ENCODE peak calls at places on chromosomes 6 and 20, in nine cellular contexts. One of them, this sample, is unnamed.

GRCh38 chr6:3628143-3628840 is 123.2 kb downstream of the PXDC1 start:
- DNase-seq in ovary: no peak
- DNase-seq in AG04449: no peak
- DNase-seq in neural progenitor cell: no peak
- DNase-seq in GM10248: no peak
- DNase-seq in fibroblast of lung: no peak
- DNase-seq in neural crest cell: no peak
- DNase-seq in cardiac fibroblast: no peak
- DNase-seq in brain microvascular endothelial cell: no peak
- DNase-seq in this sample: no peak

GRCh38 chr6:50602191-50602810 is 111.0 kb upstream of the TFAP2D start:
- DNase-seq in ovary: no peak
- DNase-seq in AG04449: no peak
- DNase-seq in neural progenitor cell: peak
- DNase-seq in GM10248: peak
- DNase-seq in fibroblast of lung: peak
- DNase-seq in neural crest cell: no peak
- DNase-seq in cardiac fibroblast: peak
- DNase-seq in brain microvascular endothelial cell: peak
- DNase-seq in this sample: peak

GRCh38 chr6:157248264-157248663 is 75.1 kb downstream of the TMEM242 start:
- DNase-seq in ovary: no peak
- DNase-seq in AG04449: no peak
- DNase-seq in neural progenitor cell: no peak
- DNase-seq in GM10248: no peak
- DNase-seq in fibroblast of lung: no peak
- DNase-seq in neural crest cell: no peak
- DNase-seq in cardiac fibroblast: no peak
- DNase-seq in brain microvascular endothelial cell: no peak
- DNase-seq in this sample: no peak

GRCh38 chr6:122432816-122433215 is 33.4 kb downstream of the HSF2 start:
- DNase-seq in ovary: no peak
- DNase-seq in AG04449: peak
- DNase-seq in neural progenitor cell: no peak
- DNase-seq in GM10248: no peak
- DNase-seq in fibroblast of lung: no peak
- DNase-seq in neural crest cell: no peak
- DNase-seq in cardiac fibroblast: peak
- DNase-seq in brain microvascular endothelial cell: no peak
- DNase-seq in this sample: no peak

GRCh38 chr20:24989162-24989561 is 3.4 kb downstream of the APMAP start:
- DNase-seq in ovary: no peak
- DNase-seq in AG04449: no peak
- DNase-seq in neural progenitor cell: no peak
- DNase-seq in GM10248: no peak
- DNase-seq in fibroblast of lung: no peak
- DNase-seq in neural crest cell: no peak
- DNase-seq in cardiac fibroblast: no peak
- DNase-seq in brain microvascular endothelial cell: no peak
- DNase-seq in this sample: no peak

GRCh38 chr6:157381631-157382621 is 936 bp downstream of the ZDHHC14 start:
- DNase-seq in ovary: peak
- DNase-seq in AG04449: no peak
- DNase-seq in neural progenitor cell: peak
- DNase-seq in GM10248: peak
- DNase-seq in fibroblast of lung: peak
- DNase-seq in neural crest cell: peak
- DNase-seq in cardiac fibroblast: peak
- DNase-seq in brain microvascular endothelial cell: peak
- DNase-seq in this sample: peak

GRCh38 chr6:31356216-31356945 is 598 bp downstream of the HLA-B start:
- DNase-seq in ovary: peak
- DNase-seq in AG04449: no peak
- DNase-seq in neural progenitor cell: peak
- DNase-seq in GM10248: peak
- DNase-seq in fibroblast of lung: peak
- DNase-seq in neural crest cell: no peak
- DNase-seq in cardiac fibroblast: peak
- DNase-seq in brain microvascular endothelial cell: no peak
- DNase-seq in this sample: no peak

GRCh38 chr20:4017051-4017702 is 1.8 kb upstream of the RNF24 start:
- DNase-seq in ovary: no peak
- DNase-seq in AG04449: no peak
- DNase-seq in neural progenitor cell: no peak
- DNase-seq in GM10248: no peak
- DNase-seq in fibroblast of lung: no peak
- DNase-seq in neural crest cell: no peak
- DNase-seq in cardiac fibroblast: no peak
- DNase-seq in brain microvascular endothelial cell: no peak
- DNase-seq in this sample: no peak

GRCh38 chr6:36956111-36956820 is 1.7 kb downstream of the PI16 start:
- DNase-seq in ovary: no peak
- DNase-seq in AG04449: no peak
- DNase-seq in neural progenitor cell: no peak
- DNase-seq in GM10248: no peak
- DNase-seq in fibroblast of lung: no peak
- DNase-seq in neural crest cell: no peak
- DNase-seq in cardiac fibroblast: no peak
- DNase-seq in brain microvascular endothelial cell: no peak
- DNase-seq in this sample: peak

GRCh38 chr20:24418731-24419130 is 50.7 kb upstream of the SYNDIG1 start:
- DNase-seq in ovary: no peak
- DNase-seq in AG04449: no peak
- DNase-seq in neural progenitor cell: no peak
- DNase-seq in GM10248: no peak
- DNase-seq in fibroblast of lung: no peak
- DNase-seq in neural crest cell: no peak
- DNase-seq in cardiac fibroblast: no peak
- DNase-seq in brain microvascular endothelial cell: no peak
- DNase-seq in this sample: no peak

GRCh38 chr20:41179961-41180360 is 42.6 kb downstream of the PLCG1 start:
- DNase-seq in ovary: no peak
- DNase-seq in AG04449: no peak
- DNase-seq in neural progenitor cell: no peak
- DNase-seq in GM10248: no peak
- DNase-seq in fibroblast of lung: no peak
- DNase-seq in neural crest cell: no peak
- DNase-seq in cardiac fibroblast: no peak
- DNase-seq in brain microvascular endothelial cell: no peak
- DNase-seq in this sample: no peak

GRCh38 chr6:135535989-135536414 is 38.5 kb upstream of the AHI1 start:
- DNase-seq in ovary: no peak
- DNase-seq in AG04449: peak
- DNase-seq in neural progenitor cell: peak
- DNase-seq in GM10248: peak
- DNase-seq in fibroblast of lung: peak
- DNase-seq in neural crest cell: peak
- DNase-seq in cardiac fibroblast: peak
- DNase-seq in brain microvascular endothelial cell: peak
- DNase-seq in this sample: peak

GRCh38 chr6:35318200-35318844 is 20.7 kb downstream of the DEF6 start:
- DNase-seq in ovary: peak
- DNase-seq in AG04449: no peak
- DNase-seq in neural progenitor cell: peak
- DNase-seq in GM10248: no peak
- DNase-seq in fibroblast of lung: peak
- DNase-seq in neural crest cell: peak
- DNase-seq in cardiac fibroblast: peak
- DNase-seq in brain microvascular endothelial cell: peak
- DNase-seq in this sample: peak

GRCh38 chr6:138107752-138108592 is 753 bp upstream of the PERP start:
- DNase-seq in ovary: peak
- DNase-seq in AG04449: no peak
- DNase-seq in neural progenitor cell: peak
- DNase-seq in GM10248: peak
- DNase-seq in fibroblast of lung: no peak
- DNase-seq in neural crest cell: no peak
- DNase-seq in cardiac fibroblast: no peak
- DNase-seq in brain microvascular endothelial cell: no peak
- DNase-seq in this sample: no peak

GRCh38 chr6:21593927-21594421 is 423 bp downstream of the SOX4 start:
- DNase-seq in ovary: no peak
- DNase-seq in AG04449: no peak
- DNase-seq in neural progenitor cell: peak
- DNase-seq in GM10248: no peak
- DNase-seq in fibroblast of lung: peak
- DNase-seq in neural crest cell: peak
- DNase-seq in cardiac fibroblast: peak
- DNase-seq in brain microvascular endothelial cell: peak
- DNase-seq in this sample: peak

GRCh38 chr6:129655334-129655733 is 54.6 kb downstream of the ARHGAP18 start:
- DNase-seq in ovary: no peak
- DNase-seq in AG04449: no peak
- DNase-seq in neural progenitor cell: no peak
- DNase-seq in GM10248: no peak
- DNase-seq in fibroblast of lung: no peak
- DNase-seq in neural crest cell: no peak
- DNase-seq in cardiac fibroblast: no peak
- DNase-seq in brain microvascular endothelial cell: no peak
- DNase-seq in this sample: no peak

GRCh38 chr20:13936781-13937576 is 53.4 kb downstream of the SEL1L2 start:
- DNase-seq in ovary: no peak
- DNase-seq in AG04449: no peak
- DNase-seq in neural progenitor cell: no peak
- DNase-seq in GM10248: no peak
- DNase-seq in fibroblast of lung: no peak
- DNase-seq in neural crest cell: no peak
- DNase-seq in cardiac fibroblast: no peak
- DNase-seq in brain microvascular endothelial cell: no peak
- DNase-seq in this sample: no peak

GRCh38 chr6:163565140-163565539 is 150.6 kb downstream of the QKI start:
- DNase-seq in ovary: no peak
- DNase-seq in AG04449: no peak
- DNase-seq in neural progenitor cell: no peak
- DNase-seq in GM10248: no peak
- DNase-seq in fibroblast of lung: peak
- DNase-seq in neural crest cell: no peak
- DNase-seq in cardiac fibroblast: peak
- DNase-seq in brain microvascular endothelial cell: peak
- DNase-seq in this sample: no peak

GRCh38 chr6:144181639-144182038 is 31.3 kb downstream of the STX11 start:
- DNase-seq in ovary: no peak
- DNase-seq in AG04449: no peak
- DNase-seq in neural progenitor cell: no peak
- DNase-seq in GM10248: no peak
- DNase-seq in fibroblast of lung: no peak
- DNase-seq in neural crest cell: no peak
- DNase-seq in cardiac fibroblast: peak
- DNase-seq in brain microvascular endothelial cell: no peak
- DNase-seq in this sample: no peak
- TF ChIP-seq CTCF in ovary: no peak
- TF ChIP-seq CTCF in AG04449: no peak
- TF ChIP-seq CTCF in neural progenitor cell: no peak
- TF ChIP-seq CTCF in GM10248: no peak
- TF ChIP-seq CTCF in fibroblast of lung: no peak
- TF ChIP-seq CTCF in neural crest cell: no peak
- TF ChIP-seq CTCF in cardiac fibroblast: no peak
- TF ChIP-seq CTCF in brain microvascular endothelial cell: no peak
- TF ChIP-seq CTCF in this sample: no peak

GRCh38 chr20:33791959-33792597 is 19.1 kb upstream of the CHMP4B start:
- DNase-seq in ovary: peak
- DNase-seq in AG04449: no peak
- DNase-seq in neural progenitor cell: peak
- DNase-seq in GM10248: peak
- DNase-seq in fibroblast of lung: peak
- DNase-seq in neural crest cell: peak
- DNase-seq in cardiac fibroblast: peak
- DNase-seq in brain microvascular endothelial cell: peak
- DNase-seq in this sample: peak
- TF ChIP-seq CTCF in ovary: no peak
- TF ChIP-seq CTCF in AG04449: peak
- TF ChIP-seq CTCF in neural progenitor cell: peak
- TF ChIP-seq CTCF in GM10248: peak
- TF ChIP-seq CTCF in fibroblast of lung: peak
- TF ChIP-seq CTCF in neural crest cell: peak
- TF ChIP-seq CTCF in cardiac fibroblast: peak
- TF ChIP-seq CTCF in brain microvascular endothelial cell: peak
- TF ChIP-seq CTCF in this sample: peak

GRCh38 chr6:72977114-72977513 is 248.2 kb downstream of the KHDC1L start:
- DNase-seq in ovary: no peak
- DNase-seq in AG04449: no peak
- DNase-seq in neural progenitor cell: no peak
- DNase-seq in GM10248: peak
- DNase-seq in fibroblast of lung: no peak
- DNase-seq in neural crest cell: no peak
- DNase-seq in cardiac fibroblast: no peak
- DNase-seq in brain microvascular endothelial cell: no peak
- DNase-seq in this sample: no peak

GRCh38 chr6:72969666-72970065 is 255.6 kb downstream of the KHDC1L start:
- DNase-seq in ovary: no peak
- DNase-seq in AG04449: no peak
- DNase-seq in neural progenitor cell: no peak
- DNase-seq in GM10248: no peak
- DNase-seq in fibroblast of lung: no peak
- DNase-seq in neural crest cell: no peak
- DNase-seq in cardiac fibroblast: no peak
- DNase-seq in brain microvascular endothelial cell: no peak
- DNase-seq in this sample: no peak

GRCh38 chr6:72974276-72974675 is 251.0 kb downstream of the KHDC1L start:
- DNase-seq in ovary: no peak
- DNase-seq in AG04449: no peak
- DNase-seq in neural progenitor cell: no peak
- DNase-seq in GM10248: no peak
- DNase-seq in fibroblast of lung: no peak
- DNase-seq in neural crest cell: no peak
- DNase-seq in cardiac fibroblast: no peak
- DNase-seq in brain microvascular endothelial cell: no peak
- DNase-seq in this sample: no peak

GRCh38 chr6:72976389-72976900 is 248.9 kb downstream of the KHDC1L start:
- DNase-seq in ovary: no peak
- DNase-seq in AG04449: no peak
- DNase-seq in neural progenitor cell: no peak
- DNase-seq in GM10248: no peak
- DNase-seq in fibroblast of lung: no peak
- DNase-seq in neural crest cell: no peak
- DNase-seq in cardiac fibroblast: no peak
- DNase-seq in brain microvascular endothelial cell: no peak
- DNase-seq in this sample: no peak

DNA sequence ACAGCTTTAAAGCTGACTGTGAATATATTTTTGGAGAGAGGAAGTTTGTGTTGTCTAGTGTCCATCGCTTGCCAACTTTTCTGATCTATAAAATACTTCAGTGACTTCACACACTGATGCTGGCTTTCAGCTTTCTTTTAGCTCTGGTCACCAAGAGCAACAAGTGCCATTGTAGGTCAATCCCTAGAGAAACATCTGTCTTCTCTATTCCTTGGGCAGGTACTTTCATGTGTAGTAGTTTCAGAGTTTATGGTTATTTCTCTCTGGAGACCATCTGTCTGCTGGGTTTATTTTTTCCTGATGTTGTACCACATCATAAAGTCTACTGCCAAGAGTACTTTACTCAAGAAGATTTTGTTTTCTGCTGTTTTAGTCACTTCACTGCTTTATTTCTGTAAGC is 249.9 kb downstream of the KHDC1L start:
- DNase-seq in ovary: no peak
- DNase-seq in AG04449: no peak
- DNase-seq in neural progenitor cell: no peak
- DNase-seq in GM10248: no peak
- DNase-seq in fibroblast of lung: no peak
- DNase-seq in neural crest cell: no peak
- DNase-seq in cardiac fibroblast: no peak
- DNase-seq in brain microvascular endothelial cell: no peak
- DNase-seq in this sample: no peak
- TF ChIP-seq CTCF in ovary: no peak
- TF ChIP-seq CTCF in AG04449: no peak
- TF ChIP-seq CTCF in neural progenitor cell: no peak
- TF ChIP-seq CTCF in GM10248: no peak
- TF ChIP-seq CTCF in fibroblast of lung: no peak
- TF ChIP-seq CTCF in neural crest cell: no peak
- TF ChIP-seq CTCF in cardiac fibroblast: no peak
- TF ChIP-seq CTCF in brain microvascular endothelial cell: no peak
- TF ChIP-seq CTCF in this sample: no peak

GRCh38 chr6:169099411-169100202 is 154.0 kb downstream of the THBS2 start:
- DNase-seq in ovary: no peak
- DNase-seq in AG04449: no peak
- DNase-seq in neural progenitor cell: peak
- DNase-seq in GM10248: no peak
- DNase-seq in fibroblast of lung: peak
- DNase-seq in neural crest cell: no peak
- DNase-seq in cardiac fibroblast: peak
- DNase-seq in brain microvascular endothelial cell: peak
- DNase-seq in this sample: peak
- TF ChIP-seq CTCF in ovary: no peak
- TF ChIP-seq CTCF in AG04449: no peak
- TF ChIP-seq CTCF in neural progenitor cell: no peak
- TF ChIP-seq CTCF in GM10248: no peak
- TF ChIP-seq CTCF in fibroblast of lung: no peak
- TF ChIP-seq CTCF in neural crest cell: no peak
- TF ChIP-seq CTCF in cardiac fibroblast: peak
- TF ChIP-seq CTCF in brain microvascular endothelial cell: peak
- TF ChIP-seq CTCF in this sample: peak